ENCODE peak calls at places on chromosome 3, in eight cellular contexts. H is M059J; O is Daoy; B is brain pericyte; K is ACHN; T is activated T-cell treated with anti-CD3 and anti-CD28 coated beads, Interleukin-2, amount 50 U/mL, for 72 hours; V is endodermal cell; W is skeletal muscle cell. Q is an unnamed sample.

GRCh38 chr3:71237661-71238060 is 345.9 kb downstream of the FOXP1 start:
- DNase-seq in H (no peak), O (no peak), B (no peak), K (no peak), T (no peak), V (no peak), W (no peak), Q (no peak)

GRCh38 chr3:152455989-152456388 is 187.3 kb downstream of the MBNL1 start:
- DNase-seq in H (no peak), O (no peak), B (no peak), K (no peak), T (no peak), V (no peak), W (no peak), Q (no peak)

GRCh38 chr3:173217127-173217526 is 76.1 kb upstream of the SPATA16 start:
- DNase-seq in H (peak; percentile 31), O (peak; percentile 32), B (no peak), K (no peak), T (no peak), V (no peak), W (no peak), Q (no peak)

GRCh38 chr3:49771340-49771938 is 14.9 kb downstream of the IP6K1 start:
- DNase-seq in H (no peak), O (no peak), B (no peak), K (no peak), T (no peak), V (no peak), W (no peak), Q (no peak)

GRCh38 chr3:72576563-72576962 is 271.7 kb downstream of the SHQ1 start:
- DNase-seq in H (no peak), O (no peak), B (no peak), K (no peak), T (no peak), V (no peak), W (no peak), Q (no peak)

GRCh38 chr3:177190701-177191100 is 6.6 kb downstream of the TBL1XR1 start:
- DNase-seq in H (peak; percentile 71), O (no peak), B (no peak), K (no peak), T (no peak), V (no peak), W (no peak), Q (no peak)

GRCh38 chr3:193677734-193678133 is 84.7 kb downstream of the OPA1 start:
- DNase-seq in H (no peak), O (no peak), B (no peak), K (no peak), T (peak; percentile 6), V (no peak), W (no peak), Q (no peak)

GRCh38 chr3:162719684-162720341 is 1223.2 kb downstream of the OTOL1 start:
- DNase-seq in H (peak; percentile 86), O (peak; percentile 45), B (peak; percentile 89), K (peak; percentile 87), T (no peak), V (no peak), W (peak; percentile 93), Q (no peak)